ENCODE peak calls at places on chromosomes 16 and 17, in four cellular contexts. One of them, this sample, is unnamed.

GRCh38 chr17:40915199-40915661 is 22.2 kb downstream of the KRT23 start:
- DNase-seq in K562: no peak
- DNase-seq in GM12878: peak
- DNase-seq in SK-N-SH: no peak
- DNase-seq in this sample: no peak

GRCh38 chr17:61574542-61575351 is 16.3 kb downstream of the NACA2 start:
- DNase-seq in K562: no peak
- DNase-seq in GM12878: no peak
- DNase-seq in SK-N-SH: peak
- DNase-seq in this sample: peak

GRCh38 chr17:73566905-73567782 is 77.1 kb downstream of the SDK2 start:
- DNase-seq in K562: no peak
- DNase-seq in GM12878: no peak
- DNase-seq in SK-N-SH: no peak
- DNase-seq in this sample: no peak

GRCh38 chr16:68079616-68080344 is 5.4 kb upstream of the NFATC3 start:
- DNase-seq in K562: peak
- DNase-seq in GM12878: no peak
- DNase-seq in SK-N-SH: no peak
- DNase-seq in this sample: no peak

GRCh38 chr16:88656291-88656980 is 5.6 kb upstream of the CYBA start:
- DNase-seq in K562: no peak
- DNase-seq in GM12878: no peak
- DNase-seq in SK-N-SH: no peak
- DNase-seq in this sample: no peak

GRCh38 chr16:74695450-74696422 is 4.9 kb downstream of the MLKL start:
- DNase-seq in K562: peak
- DNase-seq in GM12878: peak
- DNase-seq in SK-N-SH: peak
- DNase-seq in this sample: peak

GRCh38 chr16:73015612-73016487 is 32.1 kb downstream of the ZFHX3 start:
- DNase-seq in K562: no peak
- DNase-seq in GM12878: peak
- DNase-seq in SK-N-SH: no peak
- DNase-seq in this sample: no peak

GRCh38 chr16:16014329-16015224 is 65.2 kb downstream of the ABCC1 start:
- DNase-seq in K562: no peak
- DNase-seq in GM12878: no peak
- DNase-seq in SK-N-SH: no peak
- DNase-seq in this sample: no peak

GRCh38 chr16:27169511-27170071 is 33.7 kb upstream of the KDM8 start:
- DNase-seq in K562: no peak
- DNase-seq in GM12878: peak
- DNase-seq in SK-N-SH: peak
- DNase-seq in this sample: no peak

GRCh38 chr17:6936370-6937028 is 59.4 kb upstream of the ALOX12 start:
- DNase-seq in K562: no peak
- DNase-seq in GM12878: no peak
- DNase-seq in SK-N-SH: peak
- DNase-seq in this sample: no peak

GRCh38 chr17:62675701-62676100 is 48.2 kb downstream of the MRC2 start:
- DNase-seq in K562: no peak
- DNase-seq in GM12878: no peak
- DNase-seq in SK-N-SH: peak
- DNase-seq in this sample: no peak

GRCh38 chr16:62853887-62854286 is 817.6 kb upstream of the CDH8 start:
- DNase-seq in K562: no peak
- DNase-seq in GM12878: no peak
- DNase-seq in SK-N-SH: no peak
- DNase-seq in this sample: no peak

GRCh38 chr16:17277981-17278381 is 192.8 kb downstream of the XYLT1 start:
- DNase-seq in K562: no peak
- DNase-seq in GM12878: no peak
- DNase-seq in SK-N-SH: no peak
- DNase-seq in this sample: peak

GRCh38 chr17:8742274-8742673 is 2.4 kb downstream of the CCDC42 start:
- DNase-seq in K562: no peak
- DNase-seq in GM12878: no peak
- DNase-seq in SK-N-SH: no peak
- DNase-seq in this sample: no peak

GRCh38 chr17:47288531-47289116 is 35.0 kb downstream of the ITGB3 start:
- DNase-seq in K562: peak
- DNase-seq in GM12878: no peak
- DNase-seq in SK-N-SH: no peak
- DNase-seq in this sample: no peak

GRCh38 chr17:44001461-44001920 is 2.9 kb upstream of the NAGS start:
- DNase-seq in K562: no peak
- DNase-seq in GM12878: no peak
- DNase-seq in SK-N-SH: no peak
- DNase-seq in this sample: no peak

GRCh38 chr17:71849783-71850768 is 270.7 kb upstream of the SOX9 start:
- DNase-seq in K562: no peak
- DNase-seq in GM12878: no peak
- DNase-seq in SK-N-SH: no peak
- DNase-seq in this sample: no peak

GRCh38 chr16:85900031-85900792 is 1.2 kb downstream of the IRF8 start:
- DNase-seq in K562: no peak
- DNase-seq in GM12878: no peak
- DNase-seq in SK-N-SH: no peak
- DNase-seq in this sample: no peak
- TF ChIP-seq USF1 in K562: no peak
- TF ChIP-seq USF1 in GM12878: no peak
- TF ChIP-seq USF1 in SK-N-SH: no peak
- TF ChIP-seq USF1 in this sample: no peak

GRCh38 chr17:76710863-76711611 is at the start of gene MXRA7:
- DNase-seq in K562: peak
- DNase-seq in GM12878: no peak
- DNase-seq in SK-N-SH: peak
- DNase-seq in this sample: peak
- TF ChIP-seq USF1 in K562: no peak
- TF ChIP-seq USF1 in GM12878: no peak
- TF ChIP-seq USF1 in SK-N-SH: no peak
- TF ChIP-seq USF1 in this sample: no peak

GRCh38 chr17:18159551-18160120 is 24.0 kb upstream of the ALKBH5 start:
- DNase-seq in K562: no peak
- DNase-seq in GM12878: no peak
- DNase-seq in SK-N-SH: no peak
- DNase-seq in this sample: no peak
- TF ChIP-seq USF1 in K562: no peak
- TF ChIP-seq USF1 in GM12878: no peak
- TF ChIP-seq USF1 in SK-N-SH: no peak
- TF ChIP-seq USF1 in this sample: no peak

DNA sequence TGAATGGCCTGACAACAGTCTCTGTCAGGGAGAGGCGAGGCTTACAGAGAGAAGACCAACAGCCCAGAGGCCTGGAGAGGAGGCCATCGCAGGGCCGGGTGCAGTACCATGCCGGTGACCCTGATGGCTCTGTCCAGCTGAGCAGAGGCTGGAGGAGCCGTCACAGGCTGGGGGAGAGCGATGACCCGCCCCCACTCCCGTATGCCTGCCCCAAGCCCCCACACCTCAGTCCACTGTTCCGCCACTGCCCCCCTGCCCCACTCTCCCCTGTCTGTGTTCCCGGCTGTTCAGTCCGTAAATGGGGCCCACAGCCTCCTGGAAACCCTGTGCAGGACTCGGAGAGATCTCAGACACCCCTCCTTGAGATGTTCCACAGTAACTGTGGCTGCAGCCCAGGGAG is 12.8 kb upstream of the FAM83G start:
- DNase-seq in K562: no peak
- DNase-seq in GM12878: no peak
- DNase-seq in SK-N-SH: no peak
- DNase-seq in this sample: no peak
- TF ChIP-seq USF1 in K562: no peak
- TF ChIP-seq USF1 in GM12878: no peak
- TF ChIP-seq USF1 in SK-N-SH: no peak
- TF ChIP-seq USF1 in this sample: no peak

DNA sequence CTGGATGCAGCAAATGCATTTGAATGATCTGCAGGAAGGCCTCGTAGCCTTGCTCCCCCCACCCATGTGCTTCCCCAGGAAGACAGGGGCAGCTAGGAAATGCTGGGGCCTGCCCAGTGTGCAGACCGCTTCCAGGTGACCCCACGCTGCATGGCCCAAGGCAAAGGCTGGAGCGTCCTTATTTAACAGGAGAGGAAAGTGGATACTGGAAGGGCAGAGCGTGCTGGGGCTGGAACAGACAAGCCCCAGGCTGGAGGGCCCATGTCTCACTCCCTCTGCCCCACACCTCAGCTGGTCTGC is 26.1 kb upstream of the NPTX1 start:
- DNase-seq in K562: no peak
- DNase-seq in GM12878: no peak
- DNase-seq in SK-N-SH: no peak
- DNase-seq in this sample: no peak
- TF ChIP-seq USF1 in K562: no peak
- TF ChIP-seq USF1 in GM12878: no peak
- TF ChIP-seq USF1 in SK-N-SH: no peak
- TF ChIP-seq USF1 in this sample: no peak

GRCh38 chr17:48497103-48497502 is 33.7 kb downstream of the HOXB1 start:
- DNase-seq in K562: no peak
- DNase-seq in GM12878: no peak
- DNase-seq in SK-N-SH: no peak
- DNase-seq in this sample: no peak

GRCh38 chr17:48498168-48498840 is 32.5 kb downstream of the HOXB1 start:
- DNase-seq in K562: no peak
- DNase-seq in GM12878: no peak
- DNase-seq in SK-N-SH: no peak
- DNase-seq in this sample: no peak

GRCh38 chr17:48499743-48500434 is 30.9 kb downstream of the HOXB1 start:
- DNase-seq in K562: no peak
- DNase-seq in GM12878: no peak
- DNase-seq in SK-N-SH: no peak
- DNase-seq in this sample: no peak

GRCh38 chr17:48500435-48501426 is 30.1 kb downstream of the HOXB1 start:
- DNase-seq in K562: peak
- DNase-seq in GM12878: no peak
- DNase-seq in SK-N-SH: no peak
- DNase-seq in this sample: no peak

DNA sequence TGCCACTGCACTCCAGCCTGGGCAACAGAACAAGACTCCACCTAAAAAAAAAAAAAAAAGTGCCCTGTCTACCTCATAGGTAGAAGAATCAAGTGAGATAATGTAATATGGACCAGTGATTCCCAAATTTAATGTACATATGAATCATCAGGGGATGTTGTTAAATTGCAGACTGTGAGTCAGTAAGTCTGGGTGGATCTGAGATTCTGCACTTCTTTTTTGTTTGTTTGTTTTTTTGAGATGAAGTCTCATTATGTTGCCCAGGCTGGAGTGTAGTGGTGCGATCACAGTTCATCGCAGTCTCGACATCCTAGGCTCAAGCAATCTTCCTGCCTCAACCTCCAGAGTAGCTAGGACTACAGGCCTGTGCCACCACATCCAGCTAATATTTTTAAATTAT is 31.6 kb downstream of the HOXB1 start:
- DNase-seq in K562: no peak
- DNase-seq in GM12878: no peak
- DNase-seq in SK-N-SH: no peak
- DNase-seq in this sample: no peak
- TF ChIP-seq USF1 in K562: no peak
- TF ChIP-seq USF1 in GM12878: no peak
- TF ChIP-seq USF1 in SK-N-SH: no peak
- TF ChIP-seq USF1 in this sample: no peak

GRCh38 chr16:58501242-58502131 is 1.5 kb downstream of the NDRG4 start:
- DNase-seq in K562: peak
- DNase-seq in GM12878: no peak
- DNase-seq in SK-N-SH: peak
- DNase-seq in this sample: peak
- TF ChIP-seq USF1 in K562: no peak
- TF ChIP-seq USF1 in GM12878: no peak
- TF ChIP-seq USF1 in SK-N-SH: no peak
- TF ChIP-seq USF1 in this sample: no peak

This sample was measured in WTC11.